ENCODE peak calls at places on chromosomes 5 and 9, in seven cellular contexts. U, B, V, K, E, I and S are unnamed samples. For H3K4me1, the result is how much of the 10 kb centered on the place peaks cover.

GRCh38 chr9:131608469-131609115 is 63.3 kb downstream of the PRRT1B start:
- DNase-seq in U (peak), B (peak), V (no peak), K (peak), E (peak), I (peak), S (peak)

GRCh38 chr9:89996717-89997116 is 391.9 kb downstream of the GADD45G start:
- DNase-seq in U (no peak), B (no peak), V (no peak), K (no peak), E (no peak), I (no peak), S (no peak)

GRCh38 chr9:137811283-137811870 is 66.2 kb upstream of the CACNA1B start:
- DNase-seq in U (no peak), B (no peak), V (no peak), K (no peak), E (no peak), I (no peak), S (no peak)

GRCh38 chr9:16509946-16510504 is 360.4 kb downstream of the BNC2 start:
- DNase-seq in U (no peak), B (no peak), V (no peak), K (no peak), E (peak), I (no peak), S (no peak)

GRCh38 chr5:138337685-138338410 is at the start of gene FAM53C:
- DNase-seq in U (peak), B (peak), V (peak), K (peak), E (peak), I (peak), S (peak)

GRCh38 chr5:135138116-135138850 is 104.3 kb upstream of the PITX1 start:
- DNase-seq in U (no peak), B (no peak), V (no peak), K (no peak), E (no peak), I (no peak), S (peak)

GRCh38 chr9:97808972-97809371 is 44.1 kb upstream of the FOXE1 start:
- DNase-seq in U (no peak), B (no peak), V (no peak), K (no peak), E (peak), I (no peak), S (no peak)

GRCh38 chr9:87812375-87813118 is 70.1 kb upstream of the SPATA31E1 start:
- DNase-seq in U (no peak), B (peak), V (no peak), K (no peak), E (peak), I (no peak), S (no peak)

GRCh38 chr5:887947-888640 is 4.5 kb downstream of the BRD9 start:
- DNase-seq in U (no peak), B (no peak), V (no peak), K (no peak), E (no peak), I (no peak), S (no peak)

GRCh38 chr9:89419978-89420394 is 77.9 kb downstream of the SEMA4D start:
- DNase-seq in U (no peak), B (no peak), V (no peak), K (no peak), E (no peak), I (no peak), S (no peak)

GRCh38 chr5:39319395-39319794 is 44.9 kb downstream of the C9 start:
- DNase-seq in U (no peak), B (no peak), V (no peak), K (no peak), E (no peak), I (no peak), S (no peak)

GRCh38 chr5:127275641-127276193 is 14.9 kb upstream of the MEGF10 start:
- DNase-seq in U (no peak), B (no peak), V (no peak), K (no peak), E (no peak), I (no peak), S (no peak)

GRCh38 chr5:180599981-180600553 is 8.8 kb upstream of the SCGB3A1 start:
- DNase-seq in U (no peak), B (no peak), V (no peak), K (no peak), E (no peak), I (no peak), S (no peak)

GRCh38 chr5:131879705-131880104 is 65.8 kb downstream of the MEIKIN start:
- DNase-seq in U (no peak), B (no peak), V (no peak), K (no peak), E (no peak), I (no peak), S (no peak)

GRCh38 chr9:79776581-79776980 is 204.8 kb downstream of the TLE4 start:
- DNase-seq in U (no peak), B (no peak), V (no peak), K (no peak), E (peak), I (no peak), S (no peak)

GRCh38 chr5:5584236-5584749 is 161.8 kb downstream of the ICE1 start:
- DNase-seq in U (no peak), B (no peak), V (no peak), K (no peak), E (no peak), I (no peak), S (no peak)

GRCh38 chr5:174910245-174910737 is 185.9 kb downstream of the MSX2 start:
- DNase-seq in U (peak), B (peak), V (peak), K (peak), E (peak), I (peak), S (peak)

GRCh38 chr9:36765468-36766341 is 193.0 kb downstream of the MELK start:
- DNase-seq in U (peak), B (peak), V (peak), K (peak), E (peak), I (peak), S (peak)

GRCh38 chr5:22504411-22504810 is 348.7 kb downstream of the CDH12 start:
- DNase-seq in U (no peak), B (no peak), V (no peak), K (no peak), E (no peak), I (no peak), S (no peak)

GRCh38 chr5:59038169-59039002 is 455.5 kb downstream of the RAB3C start:
- DNase-seq in U (no peak), B (peak), V (no peak), K (no peak), E (no peak), I (peak), S (peak)

GRCh38 chr5:81424728-81425127 is 30.8 kb upstream of the ACOT12 start:
- DNase-seq in U (no peak), B (no peak), V (no peak), K (no peak), E (peak), I (no peak), S (no peak)

GRCh38 chr5:172777381-172778222 is 6.6 kb upstream of the DUSP1 start:
- DNase-seq in U (peak), B (no peak), V (peak), K (peak), E (peak), I (peak), S (peak)

GRCh38 chr5:118006229-118006628 is 982.1 kb downstream of the DTWD2 start:
- DNase-seq in U (no peak), B (no peak), V (no peak), K (no peak), E (no peak), I (peak), S (no peak)

GRCh38 chr9:18037981-18038380 is 436.0 kb upstream of the ADAMTSL1 start:
- DNase-seq in U (no peak), B (no peak), V (no peak), K (no peak), E (no peak), I (no peak), S (no peak)

GRCh38 chr9:79501546-79501945 is 70.2 kb upstream of the TLE4 start:
- DNase-seq in U (no peak), B (no peak), V (no peak), K (no peak), E (no peak), I (no peak), S (no peak)

GRCh38 chr9:69389437-69389995 is 64.5 kb downstream of the ENTREP1 start:
- DNase-seq in U (no peak), B (no peak), V (no peak), K (no peak), E (no peak), I (no peak), S (no peak)

GRCh38 chr9:86756576-86757381 is 190.5 kb downstream of the GAS1 start:
- DNase-seq in U (no peak), B (no peak), V (no peak), K (no peak), E (no peak), I (no peak), S (no peak)

GRCh38 chr9:93683331-93684134 is 107.1 kb downstream of the PHF2 start:
- DNase-seq in U (no peak), B (no peak), V (no peak), K (no peak), E (no peak), I (no peak), S (peak)

GRCh38 chr5:76982450-76982849 is 29.6 kb downstream of the CRHBP start:
- DNase-seq in U (no peak), B (no peak), V (no peak), K (no peak), E (no peak), I (no peak), S (no peak)
- H3K27ac ChIP-seq in U (no peak), B (no peak), V (no peak), K (no peak), E (no peak), I (no peak), S (no peak)

DNA sequence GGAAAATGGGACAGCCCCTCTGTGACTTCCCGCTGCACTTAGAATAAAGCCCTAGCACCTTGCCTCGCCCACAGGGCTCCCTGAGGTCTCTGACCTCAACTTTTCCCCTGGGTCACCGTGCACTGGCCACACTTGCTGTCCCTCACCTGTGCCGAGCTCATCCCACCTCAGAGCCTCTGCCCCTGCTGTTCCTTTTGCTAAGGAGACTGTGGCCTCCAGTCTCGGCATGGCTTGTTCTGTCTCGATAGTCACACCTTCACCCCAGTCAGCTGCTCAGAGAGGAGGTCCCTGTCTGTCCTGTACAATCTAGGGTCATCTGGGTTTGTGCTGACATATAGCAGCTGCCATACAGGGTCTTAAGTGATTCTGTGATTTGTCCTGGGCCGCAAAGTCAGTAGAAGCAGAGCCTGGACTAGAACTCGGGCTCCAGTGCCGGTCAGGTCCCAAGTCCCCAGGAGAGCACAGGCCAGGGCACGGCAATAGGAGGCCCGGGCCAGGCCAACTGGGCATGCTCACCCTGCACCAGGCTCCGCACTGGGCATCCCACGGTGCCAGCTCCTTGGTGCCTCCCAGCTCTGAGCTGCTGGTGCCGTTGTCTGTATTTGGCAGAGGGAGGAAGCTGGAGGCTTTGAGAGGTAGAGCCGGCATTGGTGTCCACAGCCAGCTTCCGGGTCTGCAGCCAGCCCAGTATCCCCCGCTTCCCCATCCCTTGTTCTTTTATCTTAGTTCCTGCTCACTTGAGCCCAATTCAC is 35.2 kb downstream of the NCS1 start:
- DNase-seq in U (no peak), B (no peak), V (no peak), K (no peak), E (no peak), I (no peak), S (no peak)
- H3K4me1 ChIP-seq in U (under half), B (under half), V (under half), K (under half), E (under half), I (under half), S (under half)

DNA sequence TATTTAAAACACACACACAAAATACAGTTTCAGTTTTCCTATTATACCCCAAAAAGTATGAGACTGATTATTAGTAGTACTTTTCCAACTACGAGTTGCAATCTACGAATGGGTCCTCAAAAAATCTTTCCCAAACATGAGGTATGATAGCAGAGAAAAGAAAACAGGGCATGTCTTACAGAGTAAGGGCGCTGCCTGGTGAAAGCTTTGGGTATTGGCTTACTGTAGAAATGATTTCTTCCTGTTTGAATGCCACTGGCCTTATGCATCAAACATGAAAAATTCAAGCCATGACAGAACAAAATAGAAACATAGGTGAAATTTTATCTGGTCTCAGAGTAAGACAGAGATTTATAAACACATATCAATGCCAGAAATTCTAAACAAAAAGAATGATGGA is 448.0 kb downstream of the SPOCK1 start:
- DNase-seq in U (no peak), B (peak), V (no peak), K (no peak), E (no peak), I (no peak), S (no peak)
- TF ChIP-seq CTCF in U (no peak), B (peak), V (no peak), K (no peak), E (no peak), I (peak), S (no peak)

DNA sequence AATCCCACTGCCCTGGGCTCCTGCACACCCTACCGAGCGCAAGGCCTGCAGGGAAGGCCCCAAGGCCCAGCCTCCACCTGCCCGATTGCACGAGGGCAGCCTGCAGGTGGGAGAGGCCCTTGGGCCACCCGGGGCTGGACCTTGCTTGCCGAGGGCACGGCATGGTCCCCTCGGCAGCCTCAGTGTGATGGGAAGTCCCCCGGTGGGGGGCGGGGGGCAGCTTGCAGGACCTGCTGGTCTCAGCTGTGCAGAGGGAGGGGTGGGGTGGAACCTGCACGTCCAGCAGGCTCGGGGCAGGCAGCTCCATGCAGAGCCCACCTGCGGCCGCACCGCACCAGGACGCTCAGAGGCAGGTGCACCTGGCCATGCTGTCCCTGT is 56.6 kb upstream of the UBAC1 start:
- DNase-seq in U (peak), B (no peak), V (no peak), K (no peak), E (no peak), I (no peak), S (peak)
- H3K27ac ChIP-seq in U (no peak), B (no peak), V (no peak), K (no peak), E (no peak), I (no peak), S (no peak)

GRCh38 chr5:16912080-16912479 is 24.0 kb downstream of the MYO10 start:
- DNase-seq in U (no peak), B (no peak), V (no peak), K (no peak), E (no peak), I (no peak), S (no peak)
- H3K4me1 ChIP-seq in U (under half), B (under half), V (under half), K (under half), E (under half), I (under half), S (under half)

GRCh38 chr5:2754621-2755370 is 3.3 kb upstream of the IRX2 start:
- DNase-seq in U (no peak), B (peak), V (no peak), K (no peak), E (no peak), I (no peak), S (no peak)
- TF ChIP-seq CTCF in U (no peak), B (peak), V (no peak), K (no peak), E (no peak), I (peak), S (no peak)

DNA sequence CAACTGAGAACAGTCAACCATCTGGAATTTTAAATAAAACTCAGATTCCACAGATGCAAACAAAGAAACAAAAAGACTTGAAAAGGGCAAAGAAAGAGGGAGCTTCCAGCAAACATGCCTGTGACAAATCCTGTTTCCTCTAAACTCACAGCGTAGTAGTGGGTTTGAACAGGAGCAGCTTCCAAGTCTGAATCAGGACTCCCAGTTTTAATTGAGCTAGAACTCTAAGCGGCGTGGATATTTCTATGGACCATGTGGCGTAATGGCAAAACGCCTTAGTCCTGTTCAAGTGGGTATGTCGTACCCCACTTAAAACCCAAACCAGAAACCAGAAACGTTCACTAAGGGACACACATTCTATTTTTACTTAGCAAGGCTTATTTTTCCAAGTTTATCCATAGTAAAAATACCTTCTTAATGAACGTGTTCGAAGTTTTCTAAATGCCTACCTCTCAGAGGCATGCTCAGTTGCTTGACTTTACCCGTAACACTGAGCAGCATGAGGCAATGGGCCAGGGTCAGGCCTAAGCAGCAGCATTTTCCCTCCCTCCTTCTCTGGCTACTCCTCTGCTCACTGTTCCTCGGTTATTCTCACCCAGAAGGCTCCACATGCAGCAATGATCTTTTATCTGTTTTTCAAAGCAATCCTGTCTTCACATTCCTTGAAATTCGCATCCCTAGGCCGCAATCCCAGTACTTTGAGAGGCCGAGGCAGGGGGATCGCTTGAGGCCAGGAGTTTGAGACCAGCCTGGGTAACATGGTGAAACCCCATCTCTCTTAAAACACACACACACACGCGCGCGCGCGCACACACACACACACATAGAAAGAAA is 77.9 kb downstream of the FNBP1 start:
- DNase-seq in U (no peak), B (peak), V (no peak), K (no peak), E (peak), I (no peak), S (no peak)
- H3K27ac ChIP-seq in U (no peak), B (peak), V (no peak), K (peak), E (peak), I (peak), S (peak)

GRCh38 chr9:29945012-29945411 is 2371.7 kb upstream of the C9orf72 start:
- DNase-seq in U (no peak), B (no peak), V (no peak), K (no peak), E (no peak), I (no peak), S (no peak)
- H3K4me1 ChIP-seq in U (under half), B (under half), V (under half), K (under half), E (under half), I (under half), S (under half)

DNA sequence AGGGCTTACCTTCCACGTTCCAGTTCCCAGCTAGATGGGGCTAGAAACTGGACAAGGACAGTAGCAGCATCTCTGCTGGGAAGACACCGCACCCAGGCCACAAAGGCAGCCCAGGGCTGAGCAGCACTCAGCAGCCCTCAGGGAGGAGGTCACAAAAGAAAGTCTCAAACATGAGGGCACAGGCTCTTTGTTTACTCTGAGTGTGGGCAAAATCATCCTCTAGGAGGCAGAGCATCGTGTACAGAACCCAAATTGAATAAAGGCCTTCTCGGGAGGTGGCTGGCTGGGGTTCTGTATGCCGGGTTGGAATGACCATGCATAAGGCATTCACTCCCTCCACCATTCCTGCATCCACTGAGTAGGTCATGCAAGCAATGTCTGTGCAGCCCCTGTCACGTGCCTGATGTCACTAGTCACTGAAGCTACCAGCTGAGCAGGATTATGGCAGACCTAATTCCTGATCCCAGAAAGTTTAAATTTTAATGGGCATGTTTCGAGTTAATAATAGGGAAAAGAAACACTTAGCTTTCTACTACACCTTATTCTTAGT is 412.8 kb downstream of the SPOCK1 start:
- DNase-seq in U (no peak), B (peak), V (no peak), K (no peak), E (no peak), I (no peak), S (no peak)
- TF ChIP-seq CTCF in U (no peak), B (peak), V (no peak), K (no peak), E (no peak), I (no peak), S (no peak)